ENCODE peak calls at places on chromosomes 7 and 10, in six cellular contexts. One of them, this sample, is unnamed.
A peak's percentile ranks its signal among the peaks of the same experiment; 100 is the strongest.

GRCh38 chr10:112919721-112920120 is 30.3 kb upstream of the TCF7L2 start:
- DNase-seq in transverse colon: no peak
- DNase-seq in erythroblast: no peak
- DNase-seq in NCI-H345: no peak
- DNase-seq in non-pigmented ciliary epithelial cell: peak; percentile 59
- DNase-seq in tibial artery: no peak
- DNase-seq in this sample: no peak

GRCh38 chr7:154289119-154289518 is 236.9 kb downstream of the DPP6 start:
- DNase-seq in transverse colon: no peak
- DNase-seq in erythroblast: no peak
- DNase-seq in NCI-H345: no peak
- DNase-seq in non-pigmented ciliary epithelial cell: no peak
- DNase-seq in tibial artery: no peak
- DNase-seq in this sample: no peak

GRCh38 chr10:124063736-124064135 is 29.7 kb downstream of the CHST15 start:
- DNase-seq in transverse colon: peak; percentile 47
- DNase-seq in erythroblast: no peak
- DNase-seq in NCI-H345: no peak
- DNase-seq in non-pigmented ciliary epithelial cell: peak; percentile 53
- DNase-seq in tibial artery: no peak
- DNase-seq in this sample: no peak

GRCh38 chr7:99366646-99367045 is 7.9 kb upstream of the ARPC1B start:
- DNase-seq in transverse colon: no peak
- DNase-seq in erythroblast: no peak
- DNase-seq in NCI-H345: no peak
- DNase-seq in non-pigmented ciliary epithelial cell: no peak
- DNase-seq in tibial artery: no peak
- DNase-seq in this sample: no peak

GRCh38 chr10:102553771-102554170 is 50.0 kb downstream of the SUFU start:
- DNase-seq in transverse colon: no peak
- DNase-seq in erythroblast: no peak
- DNase-seq in NCI-H345: no peak
- DNase-seq in non-pigmented ciliary epithelial cell: no peak
- DNase-seq in tibial artery: no peak
- DNase-seq in this sample: no peak

GRCh38 chr10:129199826-129200225 is 267.2 kb upstream of the MGMT start:
- DNase-seq in transverse colon: no peak
- DNase-seq in erythroblast: no peak
- DNase-seq in NCI-H345: no peak
- DNase-seq in non-pigmented ciliary epithelial cell: no peak
- DNase-seq in tibial artery: no peak
- DNase-seq in this sample: no peak

GRCh38 chr10:42981358-42982236 is 95.3 kb upstream of the RET start:
- DNase-seq in transverse colon: peak; percentile 6
- DNase-seq in erythroblast: peak; percentile 30
- DNase-seq in NCI-H345: no peak
- DNase-seq in non-pigmented ciliary epithelial cell: no peak
- DNase-seq in tibial artery: no peak
- DNase-seq in this sample: no peak

GRCh38 chr10:76432274-76433012 is 1001.0 kb downstream of the LRMDA start:
- DNase-seq in transverse colon: peak; percentile 27
- DNase-seq in erythroblast: no peak
- DNase-seq in NCI-H345: no peak
- DNase-seq in non-pigmented ciliary epithelial cell: peak; percentile 48
- DNase-seq in tibial artery: peak; percentile 72
- DNase-seq in this sample: no peak

GRCh38 chr10:118840071-118840775 is 85.5 kb upstream of the CACUL1 start:
- DNase-seq in transverse colon: peak; percentile 23
- DNase-seq in erythroblast: no peak
- DNase-seq in NCI-H345: no peak
- DNase-seq in non-pigmented ciliary epithelial cell: no peak
- DNase-seq in tibial artery: no peak
- DNase-seq in this sample: no peak

GRCh38 chr7:151844080-151844827 is 32.7 kb downstream of the PRKAG2 start:
- DNase-seq in transverse colon: no peak
- DNase-seq in erythroblast: no peak
- DNase-seq in NCI-H345: no peak
- DNase-seq in non-pigmented ciliary epithelial cell: peak; percentile 27
- DNase-seq in tibial artery: no peak
- DNase-seq in this sample: no peak

GRCh38 chr7:65892832-65893231 is 20.0 kb downstream of the VKORC1L1 start:
- DNase-seq in transverse colon: no peak
- DNase-seq in erythroblast: no peak
- DNase-seq in NCI-H345: no peak
- DNase-seq in non-pigmented ciliary epithelial cell: no peak
- DNase-seq in tibial artery: no peak
- DNase-seq in this sample: no peak

GRCh38 chr10:113680172-113681111 is 730 bp downstream of the CASP7 start:
- DNase-seq in transverse colon: peak; percentile 67
- DNase-seq in erythroblast: peak; percentile 39
- DNase-seq in NCI-H345: peak; percentile 25
- DNase-seq in non-pigmented ciliary epithelial cell: no peak
- DNase-seq in tibial artery: peak; percentile 59
- DNase-seq in this sample: no peak

GRCh38 chr7:105022458-105022857 is 8.5 kb downstream of the KMT2E start:
- DNase-seq in transverse colon: no peak
- DNase-seq in erythroblast: no peak
- DNase-seq in NCI-H345: no peak
- DNase-seq in non-pigmented ciliary epithelial cell: no peak
- DNase-seq in tibial artery: no peak
- DNase-seq in this sample: no peak

GRCh38 chr10:46092523-46093195 is 46.6 kb upstream of the MSMB start:
- DNase-seq in transverse colon: no peak
- DNase-seq in erythroblast: no peak
- DNase-seq in NCI-H345: no peak
- DNase-seq in non-pigmented ciliary epithelial cell: no peak
- DNase-seq in tibial artery: no peak
- DNase-seq in this sample: no peak

This sample was measured in glomerular endothelial cell.